ENCODE peak calls at places on chromosomes 7 and 10, in seven cellular contexts. G is pons; I is mesenchymal stem cell; W is HEK293T; C is CD8-positive, alpha-beta T cell; Y is fibroblast of the conjunctiva; Z is naive thymus-derived CD4-positive, alpha-beta T cell. E is an unnamed sample.

GRCh38 chr7:28347462-28347861 is 64.9 kb upstream of the CREB5 start:
- DNase-seq in C (no peak), Z (no peak), W (no peak), I (no peak), Y (peak), G (no peak), E (no peak)

GRCh38 chr10:14153570-14154055 is 177.1 kb downstream of the FRMD4A start:
- DNase-seq in W (no peak), Y (no peak), G (no peak), I (peak), Z (no peak), C (no peak), E (no peak)

GRCh38 chr7:438916-439315 is 80.7 kb downstream of the PDGFA start:
- DNase-seq in Z (no peak), C (no peak), I (no peak), G (no peak), Y (no peak), W (no peak), E (no peak)

GRCh38 chr10:11286261-11286989 is 268.8 kb downstream of the CELF2 start:
- DNase-seq in G (no peak), C (no peak), I (no peak), Y (no peak), W (no peak), Z (no peak), E (no peak)

GRCh38 chr7:151628846-151629604 is 109.3 kb upstream of the RHEB start:
- DNase-seq in Z (no peak), G (no peak), Y (no peak), W (no peak), C (no peak), I (no peak), E (no peak)

GRCh38 chr10:103528551-103528950 is 35.0 kb downstream of the NEURL1 start:
- DNase-seq in C (no peak), G (no peak), Z (no peak), W (no peak), I (no peak), Y (no peak), E (no peak)

GRCh38 chr10:75538144-75538543 is 106.7 kb downstream of the LRMDA start:
- DNase-seq in C (no peak), I (no peak), G (no peak), Y (no peak), W (no peak), Z (no peak), E (no peak)

GRCh38 chr7:21850531-21851285 is 95.0 kb downstream of the CDCA7L start:
- DNase-seq in Y (no peak), Z (no peak), W (no peak), I (no peak), G (no peak), C (no peak), E (no peak)

GRCh38 chr10:116138897-116139296 is 134.1 kb downstream of the GFRA1 start:
- DNase-seq in Z (no peak), W (no peak), Y (no peak), C (no peak), I (no peak), G (no peak), E (no peak)

GRCh38 chr7:64905133-64905532 is 2.1 kb downstream of the ZNF273 start:
- DNase-seq in Y (no peak), G (no peak), Z (no peak), C (no peak), W (no peak), I (no peak), E (no peak)

GRCh38 chr7:150753826-150754603 is 16.8 kb downstream of the GIMAP5 start:
- DNase-seq in Y (no peak), Z (no peak), I (no peak), W (peak), C (no peak), G (no peak), E (peak)

GRCh38 chr7:132782777-132783633 is 206.7 kb upstream of the PLXNA4 start:
- DNase-seq in C (no peak), G (no peak), Z (no peak), I (peak), Y (peak), W (no peak), E (no peak)

GRCh38 chr7:12957487-12957886 is 270.1 kb downstream of the ARL4A start:
- DNase-seq in Z (no peak), I (no peak), G (no peak), Y (no peak), W (peak), C (no peak), E (no peak)

GRCh38 chr7:53315986-53316385 is 280.6 kb downstream of the POM121L12 start:
- DNase-seq in Y (no peak), I (no peak), C (no peak), Z (no peak), W (no peak), G (peak), E (peak)

GRCh38 chr7:45028138-45028919 is 28.3 kb downstream of the CCM2 start:
- DNase-seq in C (no peak), Y (no peak), W (no peak), I (no peak), Z (no peak), G (no peak), E (no peak)

GRCh38 chr7:110852156-110852858 is 238.6 kb upstream of the LRRN3 start:
- DNase-seq in G (no peak), Z (no peak), C (no peak), Y (no peak), I (no peak), W (no peak), E (no peak)

GRCh38 chr10:44733743-44734488 is 177.2 kb upstream of the TMEM72 start:
- DNase-seq in Z (no peak), Y (no peak), I (peak), W (no peak), C (no peak), G (no peak), E (no peak)

GRCh38 chr7:22320416-22320815 is 36.5 kb downstream of the RAPGEF5 start:
- DNase-seq in Y (no peak), G (no peak), I (no peak), C (no peak), W (no peak), Z (no peak), E (no peak)

GRCh38 chr10:79081353-79082034 is 12.7 kb downstream of the ZMIZ1 start:
- DNase-seq in G (no peak), Z (no peak), W (no peak), I (peak), C (no peak), Y (no peak), E (no peak)

GRCh38 chr7:23072043-23072442 is 33.5 kb upstream of the KLHL7 start:
- DNase-seq in Y (no peak), G (peak), W (peak), I (peak), Z (no peak), C (no peak), E (peak)

GRCh38 chr10:72105675-72106074 is 17.3 kb upstream of the SPOCK2 start:
- DNase-seq in W (no peak), Z (no peak), C (no peak), I (no peak), Y (no peak), G (peak), E (no peak)

GRCh38 chr10:77351386-77351785 is 286.2 kb downstream of the KCNMA1 start:
- DNase-seq in C (no peak), I (peak), Y (peak), G (no peak), Z (no peak), W (no peak), E (no peak)

GRCh38 chr7:140640060-140640611 is 477 bp downstream of the DENND2A start:
- DNase-seq in Z (no peak), C (no peak), G (no peak), I (peak), W (peak), Y (no peak), E (peak)

GRCh38 chr10:30818010-30818660 is 188.6 kb upstream of the LYZL2 start:
- DNase-seq in C (no peak), W (no peak), G (no peak), I (peak), Z (no peak), Y (no peak), E (no peak)

GRCh38 chr10:47104786-47105385 is 193.7 kb downstream of the PTPN20 start:
- DNase-seq in W (no peak), Z (no peak), G (peak), I (no peak), C (no peak), Y (no peak), E (no peak)

GRCh38 chr7:121300685-121301084 is 28.1 kb upstream of the WNT16 start:
- DNase-seq in G (no peak), Z (no peak), Y (no peak), I (no peak), C (no peak), W (no peak), E (no peak)

GRCh38 chr7:100024020-100024619 is 8.7 kb downstream of the ZKSCAN1 start:
- DNase-seq in Z (no peak), C (no peak), W (no peak), Y (no peak), G (no peak), I (no peak), E (no peak)

GRCh38 chr10:7054915-7055314 is 355.9 kb downstream of the SFMBT2 start:
- DNase-seq in Z (no peak), I (peak), W (peak), Y (no peak), C (no peak), G (no peak), E (no peak)

GRCh38 chr10:32237644-32238345 is 109.2 kb downstream of the EPC1 start:
- DNase-seq in C (no peak), W (no peak), I (no peak), Y (peak), Z (no peak), G (no peak), E (no peak)

GRCh38 chr7:106294334-106294733 is 9.6 kb upstream of the NAMPT start:
- DNase-seq in Z (no peak), C (no peak), Y (no peak), W (no peak), G (no peak), I (no peak), E (no peak)

GRCh38 chr7:44981035-44981706 is 2.4 kb upstream of the MYO1G start:
- DNase-seq in I (no peak), C (no peak), W (no peak), Y (no peak), G (no peak), Z (no peak), E (no peak)

GRCh38 chr10:78859769-78860168 is 209.0 kb upstream of the ZMIZ1 start:
- DNase-seq in Z (no peak), Y (no peak), G (no peak), W (no peak), C (no peak), I (no peak), E (no peak)

GRCh38 chr7:19772858-19773337 is 519 bp downstream of the TMEM196 start:
- DNase-seq in I (peak), C (no peak), W (peak), Y (no peak), G (no peak), Z (no peak), E (no peak)

GRCh38 chr10:23158370-23158769 is 33.7 kb upstream of the PTF1A start:
- DNase-seq in G (peak), Z (peak), Y (peak), W (peak), I (peak), C (peak), E (peak)

E was measured in midbrain.